ENCODE peak calls at places on chromosomes 13 and 19, in four cellular contexts. D, V, Y and K are unnamed samples.

GRCh38 chr19:56637976-56638555 is 4.9 kb upstream of the SMIM17 start:
- DNase-seq in D (peak), V (peak), Y (no peak), K (no peak)

GRCh38 chr13:94050686-94051085 is 428.8 kb downstream of the DCT start:
- DNase-seq in D (no peak), V (no peak), Y (no peak), K (no peak)

GRCh38 chr13:96816261-96816660 is 178.0 kb downstream of the OXGR1 start:
- DNase-seq in D (no peak), V (peak), Y (no peak), K (no peak)

GRCh38 chr13:45229172-45229571 is 28.3 kb upstream of the KCTD4 start:
- DNase-seq in D (no peak), V (no peak), Y (no peak), K (no peak)

GRCh38 chr19:1668339-1669123 is 16.1 kb upstream of the TCF3 start:
- DNase-seq in D (no peak), V (no peak), Y (no peak), K (no peak)

GRCh38 chr13:31124225-31124624 is 37.5 kb downstream of the HSPH1 start:
- DNase-seq in D (no peak), V (no peak), Y (no peak), K (no peak)

GRCh38 chr13:40508112-40508511 is 158.3 kb downstream of the FOXO1 start:
- DNase-seq in D (no peak), V (peak), Y (no peak), K (no peak)

GRCh38 chr19:32599736-32600157 is 18.8 kb downstream of the PDCD5 start:
- DNase-seq in D (peak), V (peak), Y (peak), K (no peak)

GRCh38 chr13:112325941-112326645 is 50.1 kb upstream of the SPACA7 start:
- DNase-seq in D (no peak), V (no peak), Y (no peak), K (no peak)

GRCh38 chr13:65965496-65965895 is 1264.6 kb downstream of the PCDH9 start:
- DNase-seq in D (peak), V (peak), Y (no peak), K (no peak)

GRCh38 chr13:51920267-51920666 is 58.5 kb downstream of the CCDC70 start:
- DNase-seq in D (no peak), V (no peak), Y (no peak), K (no peak)

GRCh38 chr13:57946361-57946760 is 314.8 kb downstream of the PCDH17 start:
- DNase-seq in D (no peak), V (no peak), Y (no peak), K (no peak)

GRCh38 chr19:2650515-2650914 is 52.0 kb downstream of the GNG7 start:
- DNase-seq in D (no peak), V (no peak), Y (no peak), K (no peak)

GRCh38 chr13:78022164-78022877 is 103.7 kb upstream of the EDNRB start:
- DNase-seq in D (peak), V (peak), Y (no peak), K (peak)

GRCh38 chr19:33416307-33417215 is 43.1 kb downstream of the CEBPG start:
- DNase-seq in D (peak), V (peak), Y (no peak), K (peak)